ENCODE peak calls at places on chromosomes 4 and X, in four cellular contexts. One of them, this sample, is unnamed.

GRCh38 chr4:14985161-14985560 is 17.1 kb upstream of the CPEB2 start:
- DNase-seq in heart left ventricle: no peak
- DNase-seq in uterus: no peak
- DNase-seq in breast epithelium: no peak
- DNase-seq in this sample: no peak

GRCh38 chrX:43971966-43972961 is 926 bp downstream of the NDP start:
- DNase-seq in breast epithelium: no peak
- DNase-seq in uterus: no peak
- DNase-seq in heart left ventricle: no peak
- DNase-seq in this sample: no peak

GRCh38 chrX:39309018-39309620 is 507.9 kb downstream of the MID1IP1 start:
- DNase-seq in uterus: peak
- DNase-seq in heart left ventricle: no peak
- DNase-seq in breast epithelium: peak
- DNase-seq in this sample: peak

GRCh38 chr4:81211956-81212355 is 3.1 kb downstream of the PRKG2 start:
- DNase-seq in breast epithelium: no peak
- DNase-seq in uterus: no peak
- DNase-seq in heart left ventricle: no peak
- DNase-seq in this sample: no peak

GRCh38 chr4:113222431-113222979 is 173.1 kb downstream of the ANK2 start:
- DNase-seq in heart left ventricle: no peak
- DNase-seq in breast epithelium: no peak
- DNase-seq in uterus: no peak
- DNase-seq in this sample: no peak

GRCh38 chr4:168618577-168619265 is 121.9 kb downstream of the PALLD start:
- DNase-seq in uterus: no peak
- DNase-seq in heart left ventricle: no peak
- DNase-seq in breast epithelium: no peak
- DNase-seq in this sample: no peak

GRCh38 chrX:66635360-66635759 is 3.5 kb downstream of the EDA2R start:
- DNase-seq in uterus: no peak
- DNase-seq in heart left ventricle: no peak
- DNase-seq in breast epithelium: no peak
- DNase-seq in this sample: no peak

GRCh38 chrX:133985164-133986007 is at the start of gene GPC3:
- DNase-seq in breast epithelium: no peak
- DNase-seq in uterus: peak
- DNase-seq in heart left ventricle: peak
- DNase-seq in this sample: no peak

GRCh38 chr4:70996014-70996353 is 2.5 kb downstream of the DCK start:
- DNase-seq in heart left ventricle: no peak
- DNase-seq in breast epithelium: no peak
- DNase-seq in uterus: no peak
- DNase-seq in this sample: no peak

GRCh38 chrX:107710617-107711391 is 64.8 kb downstream of the TSC22D3 start:
- DNase-seq in uterus: peak
- DNase-seq in heart left ventricle: peak
- DNase-seq in breast epithelium: peak
- DNase-seq in this sample: peak

GRCh38 chr4:119237201-119237600 is 24.7 kb downstream of the USP53 start:
- DNase-seq in uterus: no peak
- DNase-seq in heart left ventricle: no peak
- DNase-seq in breast epithelium: no peak
- DNase-seq in this sample: no peak

GRCh38 chr4:145279122-145279960 is 99.0 kb upstream of the OTUD4 start:
- DNase-seq in uterus: no peak
- DNase-seq in breast epithelium: no peak
- DNase-seq in heart left ventricle: no peak
- DNase-seq in this sample: no peak

GRCh38 chr4:70754990-70755688 is 33.4 kb downstream of the RUFY3 start:
- DNase-seq in heart left ventricle: no peak
- DNase-seq in uterus: no peak
- DNase-seq in breast epithelium: no peak
- DNase-seq in this sample: no peak

GRCh38 chrX:97672138-97672537 is 788.4 kb downstream of the RPA4 start:
- DNase-seq in uterus: no peak
- DNase-seq in breast epithelium: no peak
- DNase-seq in heart left ventricle: no peak
- DNase-seq in this sample: no peak

GRCh38 chr4:52202251-52202779 is 151.2 kb downstream of the SPATA18 start:
- DNase-seq in uterus: no peak
- DNase-seq in breast epithelium: no peak
- DNase-seq in heart left ventricle: no peak
- DNase-seq in this sample: no peak

GRCh38 chrX:114162068-114162735 is 421.7 kb upstream of the HTR2C start:
- DNase-seq in uterus: no peak
- DNase-seq in heart left ventricle: no peak
- DNase-seq in breast epithelium: no peak
- DNase-seq in this sample: no peak

GRCh38 chr4:4501678-4502077 is 40.2 kb downstream of the STX18 start:
- DNase-seq in breast epithelium: no peak
- DNase-seq in heart left ventricle: no peak
- DNase-seq in uterus: no peak
- DNase-seq in this sample: no peak

GRCh38 chr4:55663145-55663544 is 27.0 kb upstream of the NMU start:
- DNase-seq in heart left ventricle: no peak
- DNase-seq in uterus: no peak
- DNase-seq in breast epithelium: no peak
- DNase-seq in this sample: no peak

GRCh38 chr4:163562496-163562895 is 68.0 kb downstream of the TMA16 start:
- DNase-seq in heart left ventricle: no peak
- DNase-seq in breast epithelium: no peak
- DNase-seq in uterus: no peak
- DNase-seq in this sample: no peak

GRCh38 chr4:74545488-74545887 is 100.6 kb downstream of the AREG start:
- DNase-seq in uterus: no peak
- DNase-seq in breast epithelium: peak
- DNase-seq in heart left ventricle: no peak
- DNase-seq in this sample: no peak

GRCh38 chrX:154046262-154046771 is 26.6 kb upstream of the IRAK1 start:
- DNase-seq in breast epithelium: peak
- DNase-seq in uterus: peak
- DNase-seq in heart left ventricle: peak
- DNase-seq in this sample: no peak

GRCh38 chr4:156347412-156348075 is 393.9 kb upstream of the CTSO start:
- DNase-seq in heart left ventricle: no peak
- DNase-seq in breast epithelium: no peak
- DNase-seq in uterus: no peak
- DNase-seq in this sample: no peak

GRCh38 chr4:84938316-84938715 is 28.2 kb downstream of the WDFY3 start:
- DNase-seq in uterus: no peak
- DNase-seq in heart left ventricle: no peak
- DNase-seq in breast epithelium: peak
- DNase-seq in this sample: no peak

GRCh38 chrX:16618422-16618821 is 31.5 kb upstream of the S100G start:
- DNase-seq in uterus: no peak
- DNase-seq in heart left ventricle: no peak
- DNase-seq in breast epithelium: no peak
- DNase-seq in this sample: no peak

GRCh38 chr4:144582105-144582850 is 63.7 kb upstream of the HHIP start:
- DNase-seq in uterus: no peak
- DNase-seq in heart left ventricle: no peak
- DNase-seq in breast epithelium: no peak
- DNase-seq in this sample: no peak

GRCh38 chr4:6779667-6780565 is 2.6 kb upstream of the KIAA0232 start:
- DNase-seq in uterus: peak
- DNase-seq in breast epithelium: no peak
- DNase-seq in heart left ventricle: no peak
- DNase-seq in this sample: no peak

GRCh38 chr4:164438321-164438720 is 315.6 kb upstream of the SMIM31 start:
- DNase-seq in heart left ventricle: no peak
- DNase-seq in uterus: no peak
- DNase-seq in breast epithelium: no peak
- DNase-seq in this sample: no peak

GRCh38 chrX:129653985-129654651 is 638 bp downstream of the APLN start:
- DNase-seq in uterus: peak
- DNase-seq in breast epithelium: no peak
- DNase-seq in heart left ventricle: peak
- DNase-seq in this sample: peak

GRCh38 chr4:92236907-92237306 is 66.9 kb upstream of the GRID2 start:
- DNase-seq in uterus: no peak
- DNase-seq in breast epithelium: no peak
- DNase-seq in heart left ventricle: no peak
- DNase-seq in this sample: no peak

GRCh38 chrX:132127748-132128147 is at the start of gene FRMD7:
- DNase-seq in breast epithelium: no peak
- DNase-seq in heart left ventricle: no peak
- DNase-seq in uterus: no peak
- DNase-seq in this sample: no peak

GRCh38 chr4:44583393-44583792 is 68.0 kb downstream of the YIPF7 start:
- DNase-seq in heart left ventricle: no peak
- DNase-seq in uterus: no peak
- DNase-seq in breast epithelium: no peak
- DNase-seq in this sample: no peak

GRCh38 chr4:139735381-139736256 is 70.0 kb downstream of the MGST2 start:
- DNase-seq in uterus: peak
- DNase-seq in breast epithelium: no peak
- DNase-seq in heart left ventricle: peak
- DNase-seq in this sample: no peak

GRCh38 chr4:179145746-179146530 is 1703.7 kb upstream of the AGA start:
- DNase-seq in breast epithelium: no peak
- DNase-seq in heart left ventricle: no peak
- DNase-seq in uterus: no peak
- DNase-seq in this sample: no peak

GRCh38 chr4:89712141-89712540 is 124.8 kb downstream of the SNCA start:
- DNase-seq in breast epithelium: no peak
- DNase-seq in uterus: no peak
- DNase-seq in heart left ventricle: no peak
- DNase-seq in this sample: no peak

GRCh38 chrX:134622056-134622812 is 36.0 kb downstream of the PLAC1 start:
- DNase-seq in heart left ventricle: no peak
- DNase-seq in uterus: no peak
- DNase-seq in breast epithelium: no peak
- DNase-seq in this sample: no peak

GRCh38 chr4:52780206-52780605 is 29.0 kb upstream of the ERVMER34-1 start:
- DNase-seq in breast epithelium: no peak
- DNase-seq in heart left ventricle: peak
- DNase-seq in uterus: no peak
- DNase-seq in this sample: no peak

DNA sequence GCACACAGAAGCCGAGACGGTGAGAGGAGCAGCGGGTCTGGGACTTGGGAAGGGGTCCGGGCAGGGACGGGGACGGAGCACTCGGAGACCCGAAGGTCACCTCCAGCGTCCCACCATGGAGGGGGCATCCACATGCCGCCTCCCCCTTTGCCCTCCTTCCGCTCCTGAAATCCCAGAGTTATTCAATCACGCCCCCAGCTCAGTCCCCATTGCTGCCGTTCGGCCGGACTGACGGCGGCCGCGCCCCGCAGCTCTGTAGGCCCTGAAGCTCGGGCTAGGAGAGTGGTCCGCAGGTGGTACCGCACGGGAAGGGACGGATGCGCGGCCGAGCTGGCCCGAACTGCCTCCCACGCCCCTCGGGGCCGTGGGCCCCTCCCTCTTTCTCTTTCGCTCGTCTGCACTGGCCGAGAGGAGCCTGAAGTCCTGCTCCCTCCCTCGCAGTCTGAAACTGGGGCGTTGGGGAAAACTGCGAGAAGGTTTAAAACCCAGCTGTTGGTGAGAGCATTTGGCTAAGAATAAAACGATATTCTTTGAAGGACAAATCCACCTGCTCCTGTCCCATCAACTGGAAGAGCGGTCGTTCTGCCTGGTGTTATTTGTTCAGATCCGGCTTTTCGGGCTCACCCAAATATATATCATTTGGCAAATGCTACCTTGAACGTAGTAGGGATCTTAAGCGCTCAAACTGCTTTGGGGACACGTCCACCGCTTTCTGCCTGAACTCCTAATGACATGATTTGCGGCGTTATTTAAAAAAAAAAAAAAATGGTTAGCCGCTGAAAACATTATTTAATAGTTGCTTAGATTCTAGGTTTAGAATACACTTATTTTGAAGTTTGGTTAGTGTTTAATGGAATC is 719 bp downstream of the USO1 start:
- DNase-seq in breast epithelium: peak
- DNase-seq in uterus: peak
- DNase-seq in heart left ventricle: peak
- DNase-seq in this sample: peak
- TF ChIP-seq POLR2A in breast epithelium: no peak
- TF ChIP-seq POLR2A in uterus: no peak
- TF ChIP-seq POLR2A in heart left ventricle: no peak
- TF ChIP-seq POLR2A in this sample: no peak

DNA sequence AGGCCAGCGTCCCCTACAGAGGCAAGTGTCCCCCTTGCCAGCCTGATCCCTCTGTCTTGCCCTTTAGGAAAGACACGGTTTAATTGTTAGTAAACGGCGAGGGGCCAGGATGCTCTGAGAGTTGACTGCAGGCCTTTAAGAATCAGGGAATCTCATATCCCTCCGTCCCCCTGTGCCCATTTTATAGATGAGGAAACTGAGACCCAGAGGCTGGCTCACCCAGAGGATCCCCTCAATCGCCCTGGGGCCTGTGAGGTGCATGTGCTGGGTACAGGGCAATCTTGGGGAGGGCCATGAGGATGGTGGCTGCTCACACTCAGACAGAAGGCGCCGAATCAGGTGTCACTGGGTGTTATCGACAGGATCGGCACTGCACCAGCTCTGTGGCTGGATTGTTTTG is 575 bp downstream of the ZNF185 start:
- DNase-seq in breast epithelium: no peak
- DNase-seq in heart left ventricle: no peak
- DNase-seq in uterus: no peak
- DNase-seq in this sample: no peak
- H3K4me3 ChIP-seq in breast epithelium: peak
- H3K4me3 ChIP-seq in heart left ventricle: no peak
- H3K4me3 ChIP-seq in uterus: no peak
- H3K4me3 ChIP-seq in this sample: no peak

GRCh38 chrX:151789179-151789800 is 54.7 kb downstream of the CNGA2 start:
- DNase-seq in breast epithelium: peak
- DNase-seq in heart left ventricle: peak
- DNase-seq in uterus: peak
- DNase-seq in this sample: peak
- TF ChIP-seq CTCF in breast epithelium: no peak
- TF ChIP-seq CTCF in heart left ventricle: no peak
- TF ChIP-seq CTCF in uterus: no peak
- TF ChIP-seq CTCF in this sample: no peak

GRCh38 chrX:11427082-11428033 is 134.1 kb downstream of the AMELX start:
- DNase-seq in heart left ventricle: peak
- DNase-seq in uterus: peak
- DNase-seq in breast epithelium: no peak
- DNase-seq in this sample: peak
- TF ChIP-seq POLR2A in heart left ventricle: no peak
- TF ChIP-seq POLR2A in uterus: no peak
- TF ChIP-seq POLR2A in breast epithelium: no peak
- TF ChIP-seq POLR2A in this sample: no peak

GRCh38 chr4:149248191-149248590 is 567.5 kb downstream of the IQCM start:
- DNase-seq in breast epithelium: no peak
- DNase-seq in heart left ventricle: no peak
- DNase-seq in uterus: no peak
- DNase-seq in this sample: no peak
- H3K4me3 ChIP-seq in breast epithelium: no peak
- H3K4me3 ChIP-seq in heart left ventricle: no peak
- H3K4me3 ChIP-seq in uterus: no peak
- H3K4me3 ChIP-seq in this sample: no peak

This sample was measured in lower leg skin.